ENCODE peak calls at places on chromosomes 11 and 22, in ten cellular contexts. R is IMR-90; S is AG08396; E is OCI-LY7; I is T-helper 1 cell; P is hypothalamus; B is HuH-7.5; C is NCI-H1694 treated with DMSO at 0.1 percent for 48 hours; O is effector memory CD8-positive, alpha-beta T cell; U is dermis blood vessel endothelial cell. Q is an unnamed sample.

GRCh38 chr22:50597097-50597496 is 3.5 kb upstream of the MAPK8IP2 start:
- DNase-seq in U (no peak), I (no peak), C (no peak), S (no peak), O (no peak), R (no peak), B (no peak), E (no peak), P (no peak), Q (no peak)

GRCh38 chr11:109425554-109425953 is 3.6 kb downstream of the C11orf87 start:
- DNase-seq in E (no peak), O (no peak), I (no peak), R (no peak), U (no peak), S (no peak), P (no peak), C (no peak), B (no peak), Q (no peak)

GRCh38 chr11:119206512-119207299 is 567 bp downstream of the CBL start:
- DNase-seq in B (peak), I (peak), U (peak), O (peak), S (peak), E (peak), C (no peak), P (no peak), R (no peak), Q (peak)

GRCh38 chr11:120912915-120913314 is 111.0 kb upstream of the TBCEL start:
- DNase-seq in P (no peak), U (no peak), I (no peak), O (no peak), B (no peak), C (no peak), R (no peak), S (no peak), E (no peak), Q (no peak)

GRCh38 chr11:22641559-22641958 is 15.9 kb upstream of the FANCF start:
- DNase-seq in I (no peak), O (no peak), U (no peak), B (no peak), S (no peak), E (no peak), P (no peak), C (no peak), R (no peak), Q (no peak)

GRCh38 chr11:76972051-76972450 is 62.1 kb upstream of the B3GNT6 start:
- DNase-seq in C (no peak), P (no peak), E (no peak), U (no peak), R (no peak), I (no peak), S (no peak), O (no peak), B (no peak), Q (no peak)

GRCh38 chr11:124072147-124072546 is 31.0 kb upstream of the OR10G7 start:
- DNase-seq in U (no peak), O (no peak), I (no peak), S (no peak), P (no peak), R (no peak), B (no peak), C (no peak), E (no peak), Q (no peak)

GRCh38 chr11:11982461-11982860 is 26.0 kb downstream of the DKK3 start:
- DNase-seq in R (no peak), E (no peak), I (no peak), P (no peak), S (no peak), C (no peak), U (no peak), O (no peak), B (no peak), Q (no peak)

GRCh38 chr11:22677153-22677890 is 10.9 kb downstream of the GAS2 start:
- DNase-seq in C (no peak), R (no peak), E (no peak), U (no peak), B (no peak), S (no peak), O (no peak), P (no peak), I (no peak), Q (no peak)

GRCh38 chr22:21443057-21443734 is 24.0 kb upstream of the TMEM191C start:
- DNase-seq in B (no peak), R (no peak), I (no peak), C (no peak), E (no peak), S (no peak), O (no peak), P (no peak), U (no peak), Q (no peak)

Q was measured in Karpas-422.